ENCODE peak calls at places on chromosomes 5 and 9, in six cellular contexts. One of them, this sample, is unnamed.

GRCh38 chr5:108451269-108451668 is 69.4 kb upstream of the FBXL17 start:
- DNase-seq in PC-3: peak
- DNase-seq in hippocampal formation: no peak
- DNase-seq in NCI-H460: no peak
- DNase-seq in activated naive CD4-positive, alpha-beta T cell treated with anti-CD3 and anti-CD28 coated beads for 36 hours: no peak
- DNase-seq in T-helper 2 cell: no peak
- DNase-seq in this sample: no peak

GRCh38 chr9:20512106-20512505 is 110.2 kb downstream of the MLLT3 start:
- DNase-seq in NCI-H460: peak
- DNase-seq in activated naive CD4-positive, alpha-beta T cell treated with anti-CD3 and anti-CD28 coated beads for 36 hours: no peak
- DNase-seq in T-helper 2 cell: no peak
- DNase-seq in PC-3: peak
- DNase-seq in hippocampal formation: no peak
- DNase-seq in this sample: no peak

GRCh38 chr9:111937781-111938426 is 41.3 kb downstream of the UGCG start:
- DNase-seq in NCI-H460: no peak
- DNase-seq in PC-3: no peak
- DNase-seq in activated naive CD4-positive, alpha-beta T cell treated with anti-CD3 and anti-CD28 coated beads for 36 hours: peak
- DNase-seq in T-helper 2 cell: peak
- DNase-seq in hippocampal formation: no peak
- DNase-seq in this sample: no peak

GRCh38 chr5:178284095-178284675 is 51.6 kb upstream of the PHYKPL start:
- DNase-seq in NCI-H460: no peak
- DNase-seq in PC-3: peak
- DNase-seq in hippocampal formation: no peak
- DNase-seq in T-helper 2 cell: no peak
- DNase-seq in activated naive CD4-positive, alpha-beta T cell treated with anti-CD3 and anti-CD28 coated beads for 36 hours: peak
- DNase-seq in this sample: no peak

GRCh38 chr5:53478411-53479044 is 1.9 kb upstream of the FST start:
- DNase-seq in NCI-H460: peak
- DNase-seq in T-helper 2 cell: no peak
- DNase-seq in hippocampal formation: no peak
- DNase-seq in PC-3: peak
- DNase-seq in activated naive CD4-positive, alpha-beta T cell treated with anti-CD3 and anti-CD28 coated beads for 36 hours: peak
- DNase-seq in this sample: no peak

GRCh38 chr5:99348597-99348996 is 419.8 kb upstream of the CHD1 start:
- DNase-seq in T-helper 2 cell: no peak
- DNase-seq in activated naive CD4-positive, alpha-beta T cell treated with anti-CD3 and anti-CD28 coated beads for 36 hours: no peak
- DNase-seq in PC-3: no peak
- DNase-seq in NCI-H460: no peak
- DNase-seq in hippocampal formation: no peak
- DNase-seq in this sample: no peak

GRCh38 chr9:108151161-108151586 is 661.6 kb upstream of the KLF4 start:
- DNase-seq in activated naive CD4-positive, alpha-beta T cell treated with anti-CD3 and anti-CD28 coated beads for 36 hours: no peak
- DNase-seq in hippocampal formation: no peak
- DNase-seq in NCI-H460: no peak
- DNase-seq in T-helper 2 cell: no peak
- DNase-seq in PC-3: no peak
- DNase-seq in this sample: no peak

GRCh38 chr9:32260481-32260880 is 124.0 kb upstream of the ACO1 start:
- DNase-seq in activated naive CD4-positive, alpha-beta T cell treated with anti-CD3 and anti-CD28 coated beads for 36 hours: no peak
- DNase-seq in PC-3: no peak
- DNase-seq in NCI-H460: no peak
- DNase-seq in T-helper 2 cell: no peak
- DNase-seq in hippocampal formation: no peak
- DNase-seq in this sample: no peak

GRCh38 chr9:137458194-137459146 is 664 bp downstream of the NSMF start:
- DNase-seq in hippocampal formation: peak
- DNase-seq in activated naive CD4-positive, alpha-beta T cell treated with anti-CD3 and anti-CD28 coated beads for 36 hours: no peak
- DNase-seq in PC-3: no peak
- DNase-seq in NCI-H460: no peak
- DNase-seq in T-helper 2 cell: no peak
- DNase-seq in this sample: no peak

GRCh38 chr5:163963881-163964280 is 458.5 kb downstream of the MAT2B start:
- DNase-seq in hippocampal formation: no peak
- DNase-seq in NCI-H460: no peak
- DNase-seq in T-helper 2 cell: no peak
- DNase-seq in PC-3: no peak
- DNase-seq in activated naive CD4-positive, alpha-beta T cell treated with anti-CD3 and anti-CD28 coated beads for 36 hours: no peak
- DNase-seq in this sample: no peak

GRCh38 chr9:5443845-5444244 is 6.1 kb upstream of the PLGRKT start:
- DNase-seq in NCI-H460: no peak
- DNase-seq in hippocampal formation: no peak
- DNase-seq in PC-3: no peak
- DNase-seq in activated naive CD4-positive, alpha-beta T cell treated with anti-CD3 and anti-CD28 coated beads for 36 hours: no peak
- DNase-seq in T-helper 2 cell: no peak
- DNase-seq in this sample: no peak

GRCh38 chr5:178587793-178588611 is 2.2 kb downstream of the COL23A1 start:
- DNase-seq in hippocampal formation: no peak
- DNase-seq in activated naive CD4-positive, alpha-beta T cell treated with anti-CD3 and anti-CD28 coated beads for 36 hours: no peak
- DNase-seq in PC-3: no peak
- DNase-seq in NCI-H460: no peak
- DNase-seq in T-helper 2 cell: no peak
- DNase-seq in this sample: no peak

GRCh38 chr9:124621371-124622328 is 114.5 kb upstream of the NR5A1 start:
- DNase-seq in PC-3: no peak
- DNase-seq in T-helper 2 cell: no peak
- DNase-seq in NCI-H460: no peak
- DNase-seq in hippocampal formation: no peak
- DNase-seq in activated naive CD4-positive, alpha-beta T cell treated with anti-CD3 and anti-CD28 coated beads for 36 hours: no peak
- DNase-seq in this sample: no peak

GRCh38 chr9:14710804-14711203 is 11.7 kb downstream of the CER1 start:
- DNase-seq in hippocampal formation: no peak
- DNase-seq in PC-3: peak
- DNase-seq in NCI-H460: no peak
- DNase-seq in activated naive CD4-positive, alpha-beta T cell treated with anti-CD3 and anti-CD28 coated beads for 36 hours: no peak
- DNase-seq in T-helper 2 cell: no peak
- DNase-seq in this sample: no peak

GRCh38 chr5:120240716-120241115 is 223.4 kb upstream of the PRR16 start:
- DNase-seq in NCI-H460: no peak
- DNase-seq in activated naive CD4-positive, alpha-beta T cell treated with anti-CD3 and anti-CD28 coated beads for 36 hours: no peak
- DNase-seq in T-helper 2 cell: no peak
- DNase-seq in PC-3: no peak
- DNase-seq in hippocampal formation: no peak
- DNase-seq in this sample: no peak

GRCh38 chr9:22425551-22425950 is 21.1 kb upstream of the DMRTA1 start:
- DNase-seq in T-helper 2 cell: no peak
- DNase-seq in hippocampal formation: no peak
- DNase-seq in NCI-H460: no peak
- DNase-seq in PC-3: no peak
- DNase-seq in activated naive CD4-positive, alpha-beta T cell treated with anti-CD3 and anti-CD28 coated beads for 36 hours: no peak
- DNase-seq in this sample: no peak

GRCh38 chr5:140372971-140373487 is 13.0 kb downstream of the SLC4A9 start:
- DNase-seq in hippocampal formation: peak
- DNase-seq in PC-3: peak
- DNase-seq in NCI-H460: peak
- DNase-seq in T-helper 2 cell: no peak
- DNase-seq in activated naive CD4-positive, alpha-beta T cell treated with anti-CD3 and anti-CD28 coated beads for 36 hours: peak
- DNase-seq in this sample: no peak

GRCh38 chr5:103409013-103409670 is 150.6 kb downstream of the MACIR start:
- DNase-seq in hippocampal formation: no peak
- DNase-seq in T-helper 2 cell: no peak
- DNase-seq in PC-3: peak
- DNase-seq in activated naive CD4-positive, alpha-beta T cell treated with anti-CD3 and anti-CD28 coated beads for 36 hours: no peak
- DNase-seq in NCI-H460: no peak
- DNase-seq in this sample: no peak

GRCh38 chr9:7691909-7692308 is 107.7 kb downstream of the DMAC1 start:
- DNase-seq in hippocampal formation: no peak
- DNase-seq in T-helper 2 cell: no peak
- DNase-seq in PC-3: no peak
- DNase-seq in NCI-H460: no peak
- DNase-seq in activated naive CD4-positive, alpha-beta T cell treated with anti-CD3 and anti-CD28 coated beads for 36 hours: no peak
- DNase-seq in this sample: no peak

GRCh38 chr5:54719384-54720306 is 202.1 kb downstream of the SNX18 start:
- DNase-seq in activated naive CD4-positive, alpha-beta T cell treated with anti-CD3 and anti-CD28 coated beads for 36 hours: peak
- DNase-seq in PC-3: peak
- DNase-seq in hippocampal formation: no peak
- DNase-seq in T-helper 2 cell: no peak
- DNase-seq in NCI-H460: no peak
- DNase-seq in this sample: no peak

GRCh38 chr5:144484124-144484897 is 313.6 kb downstream of the KCTD16 start:
- DNase-seq in T-helper 2 cell: no peak
- DNase-seq in activated naive CD4-positive, alpha-beta T cell treated with anti-CD3 and anti-CD28 coated beads for 36 hours: no peak
- DNase-seq in NCI-H460: no peak
- DNase-seq in hippocampal formation: no peak
- DNase-seq in PC-3: peak
- DNase-seq in this sample: no peak

GRCh38 chr9:80351612-80352011 is 779.8 kb downstream of the TLE4 start:
- DNase-seq in NCI-H460: no peak
- DNase-seq in PC-3: no peak
- DNase-seq in T-helper 2 cell: no peak
- DNase-seq in activated naive CD4-positive, alpha-beta T cell treated with anti-CD3 and anti-CD28 coated beads for 36 hours: no peak
- DNase-seq in hippocampal formation: no peak
- DNase-seq in this sample: no peak

GRCh38 chr9:136614372-136614922 is 48.3 kb upstream of the EGFL7 start:
- DNase-seq in activated naive CD4-positive, alpha-beta T cell treated with anti-CD3 and anti-CD28 coated beads for 36 hours: no peak
- DNase-seq in hippocampal formation: no peak
- DNase-seq in T-helper 2 cell: no peak
- DNase-seq in NCI-H460: no peak
- DNase-seq in PC-3: no peak
- DNase-seq in this sample: no peak

GRCh38 chr9:69975681-69976080 is 68.0 kb upstream of the MAMDC2 start:
- DNase-seq in activated naive CD4-positive, alpha-beta T cell treated with anti-CD3 and anti-CD28 coated beads for 36 hours: no peak
- DNase-seq in PC-3: no peak
- DNase-seq in hippocampal formation: no peak
- DNase-seq in NCI-H460: no peak
- DNase-seq in T-helper 2 cell: no peak
- DNase-seq in this sample: no peak

GRCh38 chr5:142474426-142474825 is 149.6 kb upstream of the SPRY4 start:
- DNase-seq in T-helper 2 cell: no peak
- DNase-seq in activated naive CD4-positive, alpha-beta T cell treated with anti-CD3 and anti-CD28 coated beads for 36 hours: no peak
- DNase-seq in PC-3: peak
- DNase-seq in NCI-H460: no peak
- DNase-seq in hippocampal formation: no peak
- DNase-seq in this sample: no peak

GRCh38 chr5:134100283-134101011 is 14.0 kb upstream of the TCF7 start:
- DNase-seq in activated naive CD4-positive, alpha-beta T cell treated with anti-CD3 and anti-CD28 coated beads for 36 hours: peak
- DNase-seq in PC-3: peak
- DNase-seq in T-helper 2 cell: peak
- DNase-seq in NCI-H460: no peak
- DNase-seq in hippocampal formation: no peak
- DNase-seq in this sample: peak

GRCh38 chr9:105226055-105226454 is 18.4 kb upstream of the SLC44A1 start:
- DNase-seq in hippocampal formation: no peak
- DNase-seq in PC-3: no peak
- DNase-seq in NCI-H460: no peak
- DNase-seq in T-helper 2 cell: no peak
- DNase-seq in activated naive CD4-positive, alpha-beta T cell treated with anti-CD3 and anti-CD28 coated beads for 36 hours: no peak
- DNase-seq in this sample: no peak

GRCh38 chr5:6456766-6457370 is 8.2 kb downstream of the UBE2QL1 start:
- DNase-seq in hippocampal formation: no peak
- DNase-seq in activated naive CD4-positive, alpha-beta T cell treated with anti-CD3 and anti-CD28 coated beads for 36 hours: no peak
- DNase-seq in NCI-H460: no peak
- DNase-seq in T-helper 2 cell: no peak
- DNase-seq in PC-3: no peak
- DNase-seq in this sample: no peak

GRCh38 chr9:134484479-134484878 is 157.1 kb upstream of the COL5A1 start:
- DNase-seq in PC-3: no peak
- DNase-seq in hippocampal formation: peak
- DNase-seq in T-helper 2 cell: no peak
- DNase-seq in activated naive CD4-positive, alpha-beta T cell treated with anti-CD3 and anti-CD28 coated beads for 36 hours: no peak
- DNase-seq in NCI-H460: no peak
- DNase-seq in this sample: no peak

GRCh38 chr5:176775409-176775808 is 35.0 kb upstream of the UNC5A start:
- DNase-seq in NCI-H460: no peak
- DNase-seq in T-helper 2 cell: no peak
- DNase-seq in hippocampal formation: no peak
- DNase-seq in activated naive CD4-positive, alpha-beta T cell treated with anti-CD3 and anti-CD28 coated beads for 36 hours: no peak
- DNase-seq in PC-3: peak
- DNase-seq in this sample: no peak

This sample was measured in activated naive CD8-positive, alpha-beta T cell treated with anti-CD3 and anti-CD28 coated beads, Interleukin-2, amount 50 U/mL, for 16 hours.